ENCODE peak calls at places on chromosomes 2 and 18, in seven cellular contexts. K is astrocyte of the spinal cord; C is left lobe of liver; W is sigmoid colon; X is iris pigment epithelial cell; O is NCI-H446 treated with DMSO at 0.1 percent for 48 hours; Z is activated CD8-positive, alpha-beta T cell treated with anti-CD3 and anti-CD28 coated beads, Interleukin-2, amount 10 ng/mL, durations not matched to agents 7 days and 5 days. Y is an unnamed sample.

GRCh38 chr2:43152711-43153627 is 73.4 kb downstream of the ZFP36L2 start:
- DNase-seq in K (no peak), C (peak), W (no peak), X (no peak), O (no peak), Z (no peak), Y (peak)

GRCh38 chr2:6470518-6470917 is 395.2 kb downstream of the CMPK2 start:
- DNase-seq in K (no peak), C (no peak), W (no peak), X (no peak), O (no peak), Z (no peak), Y (no peak)

GRCh38 chr18:41761329-41762028 is 193.6 kb upstream of the PIK3C3 start:
- DNase-seq in K (peak), C (no peak), W (no peak), X (peak), O (no peak), Z (no peak), Y (no peak)

GRCh38 chr2:26475832-26476501 is 2.0 kb downstream of the OTOF start:
- DNase-seq in K (no peak), C (no peak), W (no peak), X (no peak), O (no peak), Z (no peak), Y (no peak)

GRCh38 chr2:43993437-43993836 is 2.4 kb downstream of the LRPPRC start:
- DNase-seq in K (no peak), C (no peak), W (no peak), X (no peak), O (no peak), Z (peak), Y (no peak)

GRCh38 chr18:28725876-28726275 is 548.9 kb upstream of the CDH2 start:
- DNase-seq in K (peak), C (no peak), W (no peak), X (no peak), O (no peak), Z (no peak), Y (no peak)

GRCh38 chr18:2805970-2806943 is 40.5 kb upstream of the EMILIN2 start:
- DNase-seq in K (peak), C (no peak), W (no peak), X (peak), O (no peak), Z (no peak), Y (no peak)

GRCh38 chr2:100237046-100237615 is 85.2 kb downstream of the LONRF2 start:
- DNase-seq in K (no peak), C (no peak), W (no peak), X (no peak), O (no peak), Z (no peak), Y (no peak)

GRCh38 chr2:240498171-240498957 is 59.4 kb downstream of the ANKMY1 start:
- DNase-seq in K (no peak), C (no peak), W (no peak), X (no peak), O (no peak), Z (peak), Y (peak)

GRCh38 chr18:9240270-9240669 is 94.3 kb upstream of the TWSG1 start:
- DNase-seq in K (no peak), C (no peak), W (no peak), X (no peak), O (no peak), Z (no peak), Y (no peak)

GRCh38 chr2:241857572-241858121 is 1.0 kb downstream of the PDCD1 start:
- DNase-seq in K (no peak), C (no peak), W (peak), X (no peak), O (no peak), Z (no peak), Y (peak)

GRCh38 chr18:59273936-59274928 is 978 bp upstream of the RAX start:
- DNase-seq in K (no peak), C (no peak), W (no peak), X (no peak), O (no peak), Z (no peak), Y (no peak)

GRCh38 chr18:63119647-63120046 is 199.9 kb downstream of the BCL2 start:
- DNase-seq in K (peak), C (no peak), W (no peak), X (no peak), O (peak), Z (no peak), Y (no peak)

GRCh38 chr2:111192778-111193368 is 72.2 kb downstream of the BCL2L11 start:
- DNase-seq in K (no peak), C (no peak), W (no peak), X (no peak), O (no peak), Z (no peak), Y (no peak)

GRCh38 chr2:96547751-96548161 is 11.2 kb downstream of the ARID5A start:
- DNase-seq in K (peak), C (no peak), W (peak), X (no peak), O (no peak), Z (no peak), Y (no peak)

GRCh38 chr2:128543646-128544045 is 225.0 kb upstream of the HS6ST1 start:
- DNase-seq in K (no peak), C (no peak), W (peak), X (no peak), O (no peak), Z (no peak), Y (no peak)

GRCh38 chr18:49804096-49804495 is 9.2 kb downstream of the ACAA2 start:
- DNase-seq in K (no peak), C (no peak), W (no peak), X (no peak), O (no peak), Z (no peak), Y (no peak)

GRCh38 chr2:161136194-161136593 is 24.0 kb upstream of the TANK start:
- DNase-seq in K (peak), C (no peak), W (no peak), X (no peak), O (no peak), Z (no peak), Y (no peak)

GRCh38 chr2:24021122-24021998 is 11.5 kb downstream of the MFSD2B start:
- DNase-seq in K (no peak), C (no peak), W (no peak), X (no peak), O (no peak), Z (peak), Y (no peak)

GRCh38 chr2:140975237-140975636 is 1155.6 kb downstream of the LRP1B start:
- DNase-seq in K (no peak), C (no peak), W (no peak), X (peak), O (no peak), Z (no peak), Y (no peak)

GRCh38 chr2:183937220-183937619 is 661.1 kb upstream of the ZNF804A start:
- DNase-seq in K (no peak), C (no peak), W (no peak), X (no peak), O (no peak), Z (no peak), Y (no peak)

GRCh38 chr2:107002735-107003134 is 116.8 kb upstream of the ST6GAL2 start:
- DNase-seq in K (peak), C (no peak), W (no peak), X (peak), O (no peak), Z (no peak), Y (no peak)

GRCh38 chr2:199933466-199933865 is 21.8 kb downstream of the TYW5 start:
- DNase-seq in K (no peak), C (no peak), W (no peak), X (peak), O (no peak), Z (no peak), Y (no peak)

GRCh38 chr18:25830787-25831186 is 259.6 kb downstream of the SS18 start:
- DNase-seq in K (peak), C (no peak), W (no peak), X (peak), O (no peak), Z (no peak), Y (no peak)

GRCh38 chr2:29075894-29076700 is 1.8 kb upstream of the PCARE start:
- DNase-seq in K (no peak), C (no peak), W (no peak), X (peak), O (no peak), Z (no peak), Y (no peak)

GRCh38 chr2:172230783-172231446 is 128.2 kb upstream of the DLX2 start:
- DNase-seq in K (peak), C (no peak), W (no peak), X (no peak), O (peak), Z (no peak), Y (no peak)

GRCh38 chr2:100974712-100975520 is 27.2 kb upstream of the RPL31 start:
- DNase-seq in K (no peak), C (no peak), W (peak), X (no peak), O (no peak), Z (no peak), Y (peak)

GRCh38 chr18:45166341-45167108 is 448.8 kb upstream of the SLC14A2 start:
- DNase-seq in K (peak), C (no peak), W (no peak), X (peak), O (peak), Z (no peak), Y (no peak)

GRCh38 chr2:30639836-30640235 is 167.4 kb downstream of the CAPN13 start:
- DNase-seq in K (no peak), C (no peak), W (no peak), X (no peak), O (no peak), Z (no peak), Y (no peak)

GRCh38 chr2:126664234-126664633 is 8.3 kb downstream of the GYPC start:
- DNase-seq in K (no peak), C (no peak), W (no peak), X (no peak), O (no peak), Z (peak), Y (no peak)

GRCh38 chr2:45797451-45798230 is 146.2 kb downstream of the PRKCE start:
- DNase-seq in K (no peak), C (no peak), W (no peak), X (no peak), O (no peak), Z (no peak), Y (no peak)

GRCh38 chr18:48836806-48837615 is 113.8 kb downstream of the SMAD7 start:
- DNase-seq in K (no peak), C (no peak), W (peak), X (no peak), O (no peak), Z (no peak), Y (peak)

GRCh38 chr18:48543228-48543627 is 4.4 kb downstream of the CTIF start:
- DNase-seq in K (no peak), C (peak), W (no peak), X (peak), O (no peak), Z (peak), Y (no peak)

GRCh38 chr2:213934560-213934959 is 476.3 kb upstream of the VWC2L start:
- DNase-seq in K (peak), C (no peak), W (no peak), X (peak), O (no peak), Z (peak), Y (no peak)

GRCh38 chr2:120066708-120067547 is 54.1 kb downstream of the EPB41L5 start:
- DNase-seq in K (peak), C (no peak), W (no peak), X (peak), O (peak), Z (no peak), Y (no peak)

GRCh38 chr2:31983762-31984467 is 26.9 kb downstream of the MEMO1 start:
- DNase-seq in K (no peak), C (no peak), W (no peak), X (no peak), O (no peak), Z (no peak), Y (no peak)